ENCODE peak calls at places on chromosomes 4 and X, in nine cellular contexts. C, Y, P, M, F, R, V, Q and T are unnamed samples.

GRCh38 chr4:39062499-39062898 is 467 bp downstream of the KLHL5 start:
- DNase-seq in Y (peak), Q (no peak), F (no peak), V (no peak), C (no peak), P (no peak), M (no peak), R (no peak), T (no peak)

GRCh38 chrX:153635788-153636668 is 11.0 kb upstream of the DUSP9 start:
- DNase-seq in C (peak), F (peak), M (peak), V (no peak), Q (no peak), Y (peak), P (no peak), R (no peak), T (no peak)

GRCh38 chr4:8559524-8560264 is 20.5 kb upstream of the GPR78 start:
- DNase-seq in Q (no peak), M (no peak), V (no peak), Y (no peak), R (no peak), F (no peak), C (no peak), P (peak), T (no peak)

GRCh38 chr4:159009521-159009920 is 93.4 kb upstream of the RAPGEF2 start:
- DNase-seq in M (no peak), R (no peak), Q (no peak), P (no peak), C (no peak), V (no peak), F (no peak), Y (no peak), T (no peak)

GRCh38 chr4:71540749-71541269 is 202.0 kb downstream of the SLC4A4 start:
- DNase-seq in P (no peak), C (no peak), Y (no peak), F (no peak), Q (no peak), M (no peak), V (no peak), R (no peak), T (no peak)

GRCh38 chrX:104307341-104307740 is 52.6 kb upstream of the ESX1 start:
- DNase-seq in Y (no peak), R (no peak), F (no peak), M (no peak), Q (no peak), V (no peak), P (no peak), C (no peak), T (no peak)

GRCh38 chr4:25215506-25215905 is 18.3 kb upstream of the PI4K2B start:
- DNase-seq in C (no peak), M (no peak), V (no peak), F (no peak), Q (no peak), P (no peak), R (no peak), Y (no peak), T (no peak)

GRCh38 chr4:157217708-157218107 is 2.8 kb upstream of the GRIA2 start:
- DNase-seq in V (no peak), R (no peak), Q (no peak), Y (peak), M (peak), C (no peak), P (no peak), F (no peak), T (no peak)

GRCh38 chr4:81352476-81352875 is 119.2 kb downstream of the RASGEF1B start:
- DNase-seq in P (no peak), Q (no peak), V (no peak), Y (no peak), F (no peak), R (peak), C (no peak), M (no peak), T (no peak)

GRCh38 chrX:25021132-25021498 is 5.3 kb upstream of the ARX start:
- DNase-seq in P (peak), Y (peak), Q (no peak), F (no peak), C (no peak), V (no peak), M (no peak), R (no peak), T (no peak)

GRCh38 chrX:10450229-10450958 is 170.0 kb downstream of the MID1 start:
- DNase-seq in V (no peak), M (no peak), P (no peak), C (no peak), R (peak), F (no peak), Q (no peak), Y (no peak), T (no peak)

GRCh38 chrX:38891641-38892413 is 90.6 kb downstream of the MID1IP1 start:
- DNase-seq in F (no peak), V (no peak), M (peak), R (no peak), Q (no peak), P (no peak), C (no peak), Y (no peak), T (no peak)

GRCh38 chr4:122584517-122584916 is 36.3 kb downstream of the IL21 start:
- DNase-seq in R (peak), M (no peak), C (no peak), Q (no peak), P (no peak), V (no peak), Y (no peak), F (no peak), T (no peak)

GRCh38 chr4:110224812-110225211 is 26.4 kb upstream of the ELOVL6 start:
- DNase-seq in Y (no peak), M (no peak), F (no peak), V (no peak), Q (no peak), R (no peak), P (no peak), C (no peak), T (no peak)

GRCh38 chr4:68132342-68132741 is 2.7 kb upstream of the TMPRSS11F start:
- DNase-seq in V (no peak), M (no peak), F (no peak), Q (no peak), Y (no peak), P (no peak), C (no peak), R (no peak), T (no peak)

GRCh38 chrX:101619336-101619735 is 1.5 kb upstream of the ARMCX6 start:
- DNase-seq in V (no peak), Q (no peak), C (no peak), F (no peak), P (no peak), M (peak), R (peak), Y (no peak), T (no peak)

GRCh38 chr4:176205299-176205698 is 9.9 kb upstream of the SPATA4 start:
- DNase-seq in P (no peak), Y (no peak), V (no peak), F (no peak), R (no peak), M (no peak), C (no peak), Q (no peak), T (no peak)
- H3K27ac ChIP-seq in P (no peak), Y (no peak), V (no peak), F (no peak), R (no peak), M (no peak), C (no peak), Q (no peak), T (no peak)

GRCh38 chr4:142813388-142813787 is 32.7 kb downstream of the INPP4B start:
- DNase-seq in C (no peak), R (no peak), Y (no peak), M (no peak), Q (no peak), V (no peak), P (no peak), F (no peak), T (no peak)

GRCh38 chr4:142818476-142818875 is 27.6 kb downstream of the INPP4B start:
- DNase-seq in F (no peak), C (no peak), P (no peak), V (no peak), R (no peak), Y (no peak), Q (no peak), M (no peak), T (no peak)

GRCh38 chr4:142817442-142817841 is 28.7 kb downstream of the INPP4B start:
- DNase-seq in Y (no peak), F (peak), Q (no peak), M (no peak), P (no peak), R (peak), V (no peak), C (no peak), T (peak)

GRCh38 chr4:142815834-142816233 is 30.3 kb downstream of the INPP4B start:
- DNase-seq in Q (no peak), M (no peak), V (no peak), Y (no peak), P (no peak), R (peak), C (no peak), F (no peak), T (no peak)

GRCh38 chr4:142818009-142818408 is 28.1 kb downstream of the INPP4B start:
- DNase-seq in Y (no peak), M (no peak), P (no peak), R (no peak), Q (no peak), F (no peak), C (no peak), V (no peak), T (no peak)
- H3K27ac ChIP-seq in Y (peak), M (no peak), P (no peak), R (peak), Q (peak), F (peak), C (peak), V (no peak), T (peak)

GRCh38 chrX:68895339-68896250 is 66.8 kb downstream of the EFNB1 start:
- DNase-seq in M (no peak), Y (peak), P (peak), R (peak), F (peak), C (no peak), V (no peak), Q (no peak), T (peak)
- H3K27ac ChIP-seq in M (no peak), Y (peak), P (no peak), R (peak), F (peak), C (peak), V (no peak), Q (peak), T (peak)

GRCh38 chr4:83851261-83852084 is 315.6 kb downstream of the GPAT3 start:
- DNase-seq in Q (no peak), R (peak), C (no peak), P (no peak), F (no peak), V (no peak), M (no peak), Y (no peak), T (no peak)
- H3K27ac ChIP-seq in Q (no peak), R (no peak), C (no peak), P (no peak), F (no peak), V (no peak), M (no peak), Y (no peak), T (peak)

GRCh38 chr4:150250998-150251651 is 172.9 kb downstream of the DCLK2 start:
- DNase-seq in C (peak), R (no peak), M (no peak), Q (no peak), V (no peak), P (no peak), Y (peak), F (no peak), T (no peak)

GRCh38 chr4:150248181-150248580 is 169.9 kb downstream of the DCLK2 start:
- DNase-seq in Y (no peak), V (no peak), R (no peak), M (no peak), C (no peak), P (no peak), F (no peak), Q (no peak), T (no peak)

GRCh38 chr4:150252306-150252705 is 174.1 kb downstream of the DCLK2 start:
- DNase-seq in R (no peak), V (no peak), Y (no peak), Q (no peak), M (no peak), F (no peak), C (no peak), P (no peak), T (no peak)

GRCh38 chr4:150251752-150252190 is 173.5 kb downstream of the DCLK2 start:
- DNase-seq in C (no peak), P (no peak), R (no peak), Y (no peak), Q (no peak), V (no peak), F (no peak), M (no peak), T (no peak)

GRCh38 chr4:150250293-150250997 is 172.2 kb downstream of the DCLK2 start:
- DNase-seq in C (no peak), Y (no peak), M (no peak), R (no peak), F (no peak), Q (no peak), V (no peak), P (no peak), T (no peak)
- H3K27ac ChIP-seq in C (no peak), Y (no peak), M (no peak), R (no peak), F (no peak), Q (no peak), V (no peak), P (no peak), T (no peak)

GRCh38 chr4:153344131-153345010 is at the start of gene MND1:
- DNase-seq in P (peak), Y (peak), R (peak), V (peak), Q (peak), C (peak), M (peak), F (peak), T (peak)
- H3K27ac ChIP-seq in P (no peak), Y (peak), R (peak), V (peak), Q (no peak), C (no peak), M (peak), F (no peak), T (peak)

GRCh38 chrX:56232221-56233082 is at the start of gene KLF8:
- DNase-seq in C (peak), F (peak), Q (peak), Y (no peak), M (no peak), V (no peak), R (peak), P (peak), T (no peak)

GRCh38 chrX:56233100-56233499 is 944 bp downstream of the KLF8 start:
- DNase-seq in F (peak), V (no peak), R (no peak), Q (no peak), P (peak), Y (no peak), C (no peak), M (no peak), T (no peak)

GRCh38 chrX:56228914-56229313 is 3.2 kb upstream of the KLF8 start:
- DNase-seq in F (no peak), P (no peak), Y (no peak), R (no peak), Q (no peak), M (no peak), V (no peak), C (no peak), T (no peak)

GRCh38 chrX:56233682-56234081 is 1.5 kb downstream of the KLF8 start:
- DNase-seq in Y (no peak), R (peak), P (peak), Q (peak), F (peak), C (peak), V (no peak), M (no peak), T (no peak)

DNA sequence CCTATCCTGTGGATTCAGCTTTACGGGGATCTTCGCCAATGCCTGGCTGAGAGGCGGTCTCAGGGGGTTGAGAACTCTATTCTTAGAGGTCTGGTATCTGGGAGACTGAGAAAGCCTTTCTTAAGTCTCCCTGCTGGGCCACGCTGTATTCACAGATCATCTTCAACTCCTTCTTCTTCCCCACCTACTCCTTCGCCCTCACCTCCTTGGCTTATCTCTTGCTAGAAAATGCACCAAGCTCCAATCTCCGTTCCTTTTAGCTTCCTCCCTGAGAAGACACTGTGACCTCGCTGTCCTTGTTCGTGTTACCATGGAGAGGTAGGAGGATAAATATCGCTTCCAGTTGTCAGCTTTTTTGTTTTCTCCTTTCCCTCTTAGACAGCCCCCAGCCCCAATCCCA is 450 bp upstream of the KLF8 start:
- DNase-seq in Y (no peak), R (no peak), Q (no peak), M (no peak), C (no peak), V (no peak), P (no peak), F (no peak), T (no peak)
- H3K27ac ChIP-seq in Y (no peak), R (no peak), Q (no peak), M (no peak), C (no peak), V (no peak), P (peak), F (no peak), T (no peak)